ENCODE peak calls at places on chromosomes 6 and 20, in ten cellular contexts. One of them, this sample, is unnamed.

GRCh38 chr20:44756011-44756688 is 10.5 kb downstream of the KCNK15 start:
- DNase-seq in adrenal gland: no peak
- DNase-seq in AG04449: no peak
- DNase-seq in IMR-90: no peak
- DNase-seq in cardiac fibroblast: no peak
- DNase-seq in A549: no peak
- DNase-seq in mammary epithelial cell: no peak
- DNase-seq in RWPE1: no peak
- DNase-seq in bronchial epithelial cell: no peak
- DNase-seq in foreskin fibroblast: no peak
- DNase-seq in this sample: no peak

GRCh38 chr20:47150403-47151152 is 205.9 kb downstream of the ZMYND8 start:
- DNase-seq in mammary epithelial cell: peak; percentile 54
- DNase-seq in cardiac fibroblast: peak; percentile 85
- DNase-seq in bronchial epithelial cell: peak; percentile 63
- DNase-seq in A549: peak; percentile 79
- DNase-seq in AG04449: no peak
- DNase-seq in foreskin fibroblast: peak; percentile 71
- DNase-seq in IMR-90: peak; percentile 73
- DNase-seq in RWPE1: peak; percentile 84
- DNase-seq in adrenal gland: peak; percentile 62
- DNase-seq in this sample: peak; percentile 32

GRCh38 chr6:36033935-36034334 is 6.3 kb downstream of the MAPK14 start:
- DNase-seq in IMR-90: peak; percentile 49
- DNase-seq in RWPE1: no peak
- DNase-seq in adrenal gland: no peak
- DNase-seq in mammary epithelial cell: peak; percentile 16
- DNase-seq in AG04449: no peak
- DNase-seq in A549: peak; percentile 3
- DNase-seq in cardiac fibroblast: peak; percentile 18
- DNase-seq in bronchial epithelial cell: peak; percentile 72
- DNase-seq in foreskin fibroblast: peak; percentile 44
- DNase-seq in this sample: no peak

GRCh38 chr6:303948-304558 is 11.8 kb downstream of the DUSP22 start:
- DNase-seq in IMR-90: no peak
- DNase-seq in A549: no peak
- DNase-seq in cardiac fibroblast: no peak
- DNase-seq in AG04449: no peak
- DNase-seq in foreskin fibroblast: no peak
- DNase-seq in bronchial epithelial cell: no peak
- DNase-seq in mammary epithelial cell: no peak
- DNase-seq in adrenal gland: no peak
- DNase-seq in RWPE1: no peak
- DNase-seq in this sample: no peak

GRCh38 chr6:137389150-137389664 is 105.0 kb downstream of the OLIG3 start:
- DNase-seq in A549: no peak
- DNase-seq in AG04449: no peak
- DNase-seq in adrenal gland: peak; percentile 14
- DNase-seq in cardiac fibroblast: peak; percentile 18
- DNase-seq in bronchial epithelial cell: peak; percentile 58
- DNase-seq in foreskin fibroblast: no peak
- DNase-seq in IMR-90: no peak
- DNase-seq in mammary epithelial cell: peak; percentile 10
- DNase-seq in RWPE1: peak; percentile 17
- DNase-seq in this sample: no peak

GRCh38 chr20:53181866-53182376 is 209.8 kb downstream of the TSHZ2 start:
- DNase-seq in IMR-90: no peak
- DNase-seq in foreskin fibroblast: no peak
- DNase-seq in bronchial epithelial cell: no peak
- DNase-seq in cardiac fibroblast: no peak
- DNase-seq in RWPE1: no peak
- DNase-seq in adrenal gland: no peak
- DNase-seq in A549: no peak
- DNase-seq in mammary epithelial cell: no peak
- DNase-seq in AG04449: no peak
- DNase-seq in this sample: no peak

GRCh38 chr6:36904096-36904495 is 18.3 kb downstream of the C6orf89 start:
- DNase-seq in bronchial epithelial cell: no peak
- DNase-seq in cardiac fibroblast: no peak
- DNase-seq in adrenal gland: no peak
- DNase-seq in AG04449: no peak
- DNase-seq in RWPE1: no peak
- DNase-seq in IMR-90: peak; percentile 65
- DNase-seq in A549: no peak
- DNase-seq in mammary epithelial cell: no peak
- DNase-seq in foreskin fibroblast: peak; percentile 32
- DNase-seq in this sample: no peak

GRCh38 chr6:47701374-47701773 is 3.0 kb downstream of the ADGRF4 start:
- DNase-seq in bronchial epithelial cell: peak; percentile 92
- DNase-seq in A549: peak; percentile 17
- DNase-seq in adrenal gland: no peak
- DNase-seq in IMR-90: no peak
- DNase-seq in cardiac fibroblast: no peak
- DNase-seq in RWPE1: peak; percentile 77
- DNase-seq in AG04449: no peak
- DNase-seq in foreskin fibroblast: peak; percentile 1
- DNase-seq in mammary epithelial cell: peak; percentile 88
- DNase-seq in this sample: no peak

GRCh38 chr6:125810435-125810834 is 19.7 kb downstream of the NCOA7 start:
- DNase-seq in bronchial epithelial cell: no peak
- DNase-seq in IMR-90: no peak
- DNase-seq in AG04449: no peak
- DNase-seq in mammary epithelial cell: no peak
- DNase-seq in cardiac fibroblast: no peak
- DNase-seq in A549: no peak
- DNase-seq in adrenal gland: no peak
- DNase-seq in RWPE1: no peak
- DNase-seq in foreskin fibroblast: no peak
- DNase-seq in this sample: no peak

GRCh38 chr6:149354009-149354408 is 36.5 kb downstream of the TAB2 start:
- DNase-seq in AG04449: no peak
- DNase-seq in adrenal gland: no peak
- DNase-seq in mammary epithelial cell: no peak
- DNase-seq in foreskin fibroblast: no peak
- DNase-seq in IMR-90: no peak
- DNase-seq in bronchial epithelial cell: no peak
- DNase-seq in cardiac fibroblast: no peak
- DNase-seq in A549: no peak
- DNase-seq in RWPE1: no peak
- DNase-seq in this sample: no peak

GRCh38 chr6:149246691-149247384 is 70.7 kb upstream of the TAB2 start:
- DNase-seq in cardiac fibroblast: no peak
- DNase-seq in RWPE1: no peak
- DNase-seq in bronchial epithelial cell: no peak
- DNase-seq in AG04449: no peak
- DNase-seq in adrenal gland: no peak
- DNase-seq in IMR-90: no peak
- DNase-seq in mammary epithelial cell: no peak
- DNase-seq in A549: no peak
- DNase-seq in foreskin fibroblast: no peak
- DNase-seq in this sample: no peak

GRCh38 chr6:14046476-14047068 is 71.0 kb upstream of the CD83 start:
- DNase-seq in IMR-90: peak; percentile 48
- DNase-seq in mammary epithelial cell: peak; percentile 39
- DNase-seq in AG04449: no peak
- DNase-seq in foreskin fibroblast: peak; percentile 67
- DNase-seq in A549: peak; percentile 54
- DNase-seq in adrenal gland: no peak
- DNase-seq in bronchial epithelial cell: peak; percentile 68
- DNase-seq in cardiac fibroblast: peak; percentile 55
- DNase-seq in RWPE1: peak; percentile 80
- DNase-seq in this sample: no peak

GRCh38 chr6:134217110-134217509 is 100.8 kb downstream of the SGK1 start:
- DNase-seq in bronchial epithelial cell: no peak
- DNase-seq in adrenal gland: no peak
- DNase-seq in foreskin fibroblast: peak; percentile 78
- DNase-seq in mammary epithelial cell: no peak
- DNase-seq in IMR-90: peak; percentile 82
- DNase-seq in cardiac fibroblast: no peak
- DNase-seq in AG04449: no peak
- DNase-seq in RWPE1: no peak
- DNase-seq in A549: no peak
- DNase-seq in this sample: no peak

GRCh38 chr20:39983655-39984054 is 705.4 kb downstream of the MAFB start:
- DNase-seq in cardiac fibroblast: no peak
- DNase-seq in bronchial epithelial cell: no peak
- DNase-seq in A549: no peak
- DNase-seq in foreskin fibroblast: no peak
- DNase-seq in adrenal gland: no peak
- DNase-seq in IMR-90: no peak
- DNase-seq in RWPE1: no peak
- DNase-seq in mammary epithelial cell: no peak
- DNase-seq in AG04449: no peak
- DNase-seq in this sample: no peak

GRCh38 chr20:63132715-63133471 is 83.0 kb downstream of the YTHDF1 start:
- DNase-seq in A549: no peak
- DNase-seq in mammary epithelial cell: no peak
- DNase-seq in IMR-90: no peak
- DNase-seq in bronchial epithelial cell: no peak
- DNase-seq in AG04449: no peak
- DNase-seq in foreskin fibroblast: no peak
- DNase-seq in cardiac fibroblast: no peak
- DNase-seq in adrenal gland: peak; percentile 4
- DNase-seq in RWPE1: no peak
- DNase-seq in this sample: no peak

GRCh38 chr6:137927777-137928218 is 60.7 kb downstream of the TNFAIP3 start:
- DNase-seq in foreskin fibroblast: no peak
- DNase-seq in A549: no peak
- DNase-seq in RWPE1: no peak
- DNase-seq in IMR-90: peak; percentile 53
- DNase-seq in adrenal gland: peak; percentile 20
- DNase-seq in cardiac fibroblast: peak; percentile 31
- DNase-seq in bronchial epithelial cell: no peak
- DNase-seq in AG04449: no peak
- DNase-seq in mammary epithelial cell: peak; percentile 23
- DNase-seq in this sample: no peak

GRCh38 chr6:70396163-70396562 is 17.1 kb upstream of the FAM135A start:
- DNase-seq in cardiac fibroblast: no peak
- DNase-seq in A549: no peak
- DNase-seq in RWPE1: no peak
- DNase-seq in foreskin fibroblast: no peak
- DNase-seq in IMR-90: no peak
- DNase-seq in adrenal gland: no peak
- DNase-seq in bronchial epithelial cell: no peak
- DNase-seq in mammary epithelial cell: no peak
- DNase-seq in AG04449: no peak
- DNase-seq in this sample: no peak

GRCh38 chr6:61809004-61809595 is 476.9 kb downstream of the KHDRBS2 start:
- DNase-seq in IMR-90: no peak
- DNase-seq in mammary epithelial cell: peak; percentile 2
- DNase-seq in AG04449: no peak
- DNase-seq in adrenal gland: no peak
- DNase-seq in bronchial epithelial cell: peak; percentile 30
- DNase-seq in foreskin fibroblast: peak; percentile 5
- DNase-seq in A549: no peak
- DNase-seq in RWPE1: peak; percentile 10
- DNase-seq in cardiac fibroblast: peak; percentile 1
- DNase-seq in this sample: no peak

GRCh38 chr6:98769546-98769945 is 64.8 kb upstream of the POU3F2 start:
- DNase-seq in mammary epithelial cell: peak; percentile 20
- DNase-seq in foreskin fibroblast: no peak
- DNase-seq in RWPE1: peak; percentile 24
- DNase-seq in A549: peak; percentile 34
- DNase-seq in AG04449: no peak
- DNase-seq in bronchial epithelial cell: peak; percentile 54
- DNase-seq in adrenal gland: no peak
- DNase-seq in cardiac fibroblast: peak; percentile 4
- DNase-seq in IMR-90: peak; percentile 4
- DNase-seq in this sample: no peak
- TF ChIP-seq CTCF in mammary epithelial cell: no peak
- TF ChIP-seq CTCF in foreskin fibroblast: no peak
- TF ChIP-seq CTCF in RWPE1: no peak
- TF ChIP-seq CTCF in A549: no peak
- TF ChIP-seq CTCF in AG04449: no peak
- TF ChIP-seq CTCF in bronchial epithelial cell: peak; percentile 46
- TF ChIP-seq CTCF in adrenal gland: no peak
- TF ChIP-seq CTCF in cardiac fibroblast: peak; percentile 19
- TF ChIP-seq CTCF in IMR-90: no peak
- TF ChIP-seq CTCF in this sample: no peak

DNA sequence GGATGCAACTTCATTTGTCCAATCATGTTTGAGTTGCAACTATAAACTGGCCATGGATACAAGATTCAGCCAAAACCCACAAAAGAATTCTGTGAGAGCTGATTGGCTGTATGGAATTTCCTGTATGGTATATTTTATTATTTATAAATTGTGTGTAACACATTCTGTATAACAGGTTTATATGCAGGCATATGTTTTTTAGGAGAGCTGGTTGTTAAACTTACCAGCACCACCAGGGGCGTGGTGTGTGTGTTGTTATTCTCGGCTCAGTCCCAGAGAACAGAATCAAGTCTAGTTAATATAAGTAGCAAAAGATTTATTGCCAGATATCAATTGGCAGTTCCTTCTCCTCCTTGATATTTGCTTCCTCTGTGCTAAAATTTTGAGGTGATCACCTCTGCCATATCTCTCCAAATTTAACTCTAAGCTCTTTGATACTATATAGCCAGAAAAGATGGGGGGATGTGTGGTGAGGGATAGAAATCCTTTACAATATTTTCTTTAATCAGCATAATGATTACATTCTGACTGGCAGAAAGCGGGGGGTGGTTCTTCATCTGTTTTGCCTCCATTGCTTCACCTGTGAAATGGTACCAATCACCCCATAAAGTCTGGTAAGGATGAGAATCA is 22.9 kb downstream of the CNBD2 start:
- DNase-seq in bronchial epithelial cell: peak; percentile 43
- DNase-seq in cardiac fibroblast: peak; percentile 54
- DNase-seq in IMR-90: peak; percentile 34
- DNase-seq in foreskin fibroblast: peak; percentile 73
- DNase-seq in RWPE1: peak; percentile 80
- DNase-seq in A549: peak; percentile 53
- DNase-seq in mammary epithelial cell: no peak
- DNase-seq in adrenal gland: no peak
- DNase-seq in AG04449: no peak
- DNase-seq in this sample: no peak
- TF ChIP-seq CTCF in bronchial epithelial cell: peak; percentile 59
- TF ChIP-seq CTCF in cardiac fibroblast: peak; percentile 67
- TF ChIP-seq CTCF in IMR-90: peak; percentile 52
- TF ChIP-seq CTCF in foreskin fibroblast: peak; percentile 56
- TF ChIP-seq CTCF in RWPE1: peak; percentile 81
- TF ChIP-seq CTCF in A549: peak; percentile 44
- TF ChIP-seq CTCF in mammary epithelial cell: peak; percentile 42
- TF ChIP-seq CTCF in adrenal gland: peak; percentile 24
- TF ChIP-seq CTCF in AG04449: peak; percentile 34
- TF ChIP-seq CTCF in this sample: peak; percentile 56

GRCh38 chr20:37276494-37277252 is 12.8 kb upstream of the MANBAL start:
- DNase-seq in adrenal gland: peak; percentile 88
- DNase-seq in cardiac fibroblast: peak; percentile 90
- DNase-seq in A549: peak; percentile 51
- DNase-seq in AG04449: no peak
- DNase-seq in IMR-90: peak; percentile 94
- DNase-seq in mammary epithelial cell: peak; percentile 66
- DNase-seq in bronchial epithelial cell: peak; percentile 77
- DNase-seq in foreskin fibroblast: peak; percentile 94
- DNase-seq in RWPE1: peak; percentile 71
- DNase-seq in this sample: peak; percentile 78
- TF ChIP-seq CTCF in adrenal gland: no peak
- TF ChIP-seq CTCF in cardiac fibroblast: peak; percentile 37
- TF ChIP-seq CTCF in A549: peak; percentile 42
- TF ChIP-seq CTCF in AG04449: peak; percentile 50
- TF ChIP-seq CTCF in IMR-90: peak; percentile 62
- TF ChIP-seq CTCF in mammary epithelial cell: peak; percentile 28
- TF ChIP-seq CTCF in bronchial epithelial cell: peak; percentile 61
- TF ChIP-seq CTCF in foreskin fibroblast: peak; percentile 47
- TF ChIP-seq CTCF in RWPE1: peak; percentile 86
- TF ChIP-seq CTCF in this sample: peak; percentile 68

GRCh38 chr6:93568169-93568568 is 148.8 kb upstream of the EPHA7 start:
- DNase-seq in adrenal gland: no peak
- DNase-seq in A549: no peak
- DNase-seq in IMR-90: no peak
- DNase-seq in cardiac fibroblast: no peak
- DNase-seq in foreskin fibroblast: no peak
- DNase-seq in AG04449: no peak
- DNase-seq in bronchial epithelial cell: no peak
- DNase-seq in mammary epithelial cell: no peak
- DNase-seq in RWPE1: no peak
- DNase-seq in this sample: no peak
- TF ChIP-seq CTCF in adrenal gland: no peak
- TF ChIP-seq CTCF in A549: no peak
- TF ChIP-seq CTCF in IMR-90: no peak
- TF ChIP-seq CTCF in cardiac fibroblast: no peak
- TF ChIP-seq CTCF in foreskin fibroblast: no peak
- TF ChIP-seq CTCF in AG04449: no peak
- TF ChIP-seq CTCF in bronchial epithelial cell: no peak
- TF ChIP-seq CTCF in mammary epithelial cell: no peak
- TF ChIP-seq CTCF in RWPE1: no peak
- TF ChIP-seq CTCF in this sample: no peak

This sample was measured in AG09319.